ENCODE peak calls at places on chromosomes 1 and 21, in nine cellular contexts. One of them, this sample, is unnamed.

GRCh38 chr1:28326980-28327379 is 1.9 kb upstream of the MED18 start:
- DNase-seq in GM23248: peak
- DNase-seq in psoas muscle: no peak
- DNase-seq in DMS79: no peak
- DNase-seq in NCI-H774: no peak
- DNase-seq in iPS DF 6.9: no peak
- DNase-seq in GM12865: no peak
- DNase-seq in GM13976: no peak
- DNase-seq in retina: no peak
- DNase-seq in this sample: no peak

GRCh38 chr1:231793893-231794292 is 167.3 kb downstream of the DISC1 start:
- DNase-seq in GM23248: no peak
- DNase-seq in psoas muscle: no peak
- DNase-seq in DMS79: no peak
- DNase-seq in NCI-H774: no peak
- DNase-seq in iPS DF 6.9: no peak
- DNase-seq in GM12865: no peak
- DNase-seq in GM13976: no peak
- DNase-seq in retina: no peak
- DNase-seq in this sample: no peak

GRCh38 chr1:154730251-154730650 is 122.3 kb upstream of the ADAR start:
- DNase-seq in GM23248: peak
- DNase-seq in psoas muscle: no peak
- DNase-seq in DMS79: no peak
- DNase-seq in NCI-H774: peak
- DNase-seq in iPS DF 6.9: peak
- DNase-seq in GM12865: no peak
- DNase-seq in GM13976: no peak
- DNase-seq in retina: no peak
- DNase-seq in this sample: no peak

GRCh38 chr1:181033128-181033798 is 520 bp upstream of the MR1 start:
- DNase-seq in GM23248: peak
- DNase-seq in psoas muscle: peak
- DNase-seq in DMS79: no peak
- DNase-seq in NCI-H774: no peak
- DNase-seq in iPS DF 6.9: no peak
- DNase-seq in GM12865: peak
- DNase-seq in GM13976: no peak
- DNase-seq in retina: peak
- DNase-seq in this sample: no peak

GRCh38 chr1:56378376-56379070 is 200.8 kb downstream of the PLPP3 start:
- DNase-seq in GM23248: no peak
- DNase-seq in psoas muscle: no peak
- DNase-seq in DMS79: peak
- DNase-seq in NCI-H774: peak
- DNase-seq in iPS DF 6.9: no peak
- DNase-seq in GM12865: no peak
- DNase-seq in GM13976: no peak
- DNase-seq in retina: no peak
- DNase-seq in this sample: no peak

GRCh38 chr1:43445618-43446387 is 7.9 kb downstream of the HYI start:
- DNase-seq in GM23248: no peak
- DNase-seq in psoas muscle: no peak
- DNase-seq in DMS79: no peak
- DNase-seq in NCI-H774: no peak
- DNase-seq in iPS DF 6.9: no peak
- DNase-seq in GM12865: no peak
- DNase-seq in GM13976: no peak
- DNase-seq in retina: no peak
- DNase-seq in this sample: peak

GRCh38 chr1:227433663-227434062 is 115.4 kb upstream of the CDC42BPA start:
- DNase-seq in GM23248: no peak
- DNase-seq in psoas muscle: no peak
- DNase-seq in DMS79: no peak
- DNase-seq in NCI-H774: no peak
- DNase-seq in iPS DF 6.9: no peak
- DNase-seq in GM12865: no peak
- DNase-seq in GM13976: no peak
- DNase-seq in retina: no peak
- DNase-seq in this sample: no peak

GRCh38 chr1:197672347-197672746 is 102.9 kb downstream of the DENND1B start:
- DNase-seq in GM23248: no peak
- DNase-seq in psoas muscle: no peak
- DNase-seq in DMS79: no peak
- DNase-seq in NCI-H774: no peak
- DNase-seq in iPS DF 6.9: no peak
- DNase-seq in GM12865: no peak
- DNase-seq in GM13976: no peak
- DNase-seq in retina: no peak
- DNase-seq in this sample: no peak

GRCh38 chr21:16454371-16454770 is 724.6 kb downstream of the USP25 start:
- DNase-seq in GM23248: peak
- DNase-seq in psoas muscle: no peak
- DNase-seq in DMS79: no peak
- DNase-seq in NCI-H774: no peak
- DNase-seq in iPS DF 6.9: no peak
- DNase-seq in GM12865: no peak
- DNase-seq in GM13976: no peak
- DNase-seq in retina: no peak
- DNase-seq in this sample: no peak

GRCh38 chr1:161158316-161159016 is 834 bp upstream of the USP21 start:
- DNase-seq in GM23248: no peak
- DNase-seq in psoas muscle: no peak
- DNase-seq in DMS79: no peak
- DNase-seq in NCI-H774: no peak
- DNase-seq in iPS DF 6.9: no peak
- DNase-seq in GM12865: no peak
- DNase-seq in GM13976: no peak
- DNase-seq in retina: no peak
- DNase-seq in this sample: no peak

GRCh38 chr1:37537378-37537777 is 16.7 kb downstream of the SNIP1 start:
- DNase-seq in GM23248: peak
- DNase-seq in psoas muscle: no peak
- DNase-seq in DMS79: no peak
- DNase-seq in NCI-H774: peak
- DNase-seq in iPS DF 6.9: no peak
- DNase-seq in GM12865: no peak
- DNase-seq in GM13976: no peak
- DNase-seq in retina: no peak
- DNase-seq in this sample: peak

GRCh38 chr1:19262728-19263127 is 11.1 kb downstream of the MRTO4 start:
- DNase-seq in GM23248: no peak
- DNase-seq in psoas muscle: no peak
- DNase-seq in DMS79: no peak
- DNase-seq in NCI-H774: no peak
- DNase-seq in iPS DF 6.9: no peak
- DNase-seq in GM12865: no peak
- DNase-seq in GM13976: no peak
- DNase-seq in retina: no peak
- DNase-seq in this sample: no peak

GRCh38 chr1:34166191-34167090 is 1.4 kb upstream of the CSMD2 start:
- DNase-seq in GM23248: peak
- DNase-seq in psoas muscle: peak
- DNase-seq in DMS79: no peak
- DNase-seq in NCI-H774: no peak
- DNase-seq in iPS DF 6.9: no peak
- DNase-seq in GM12865: no peak
- DNase-seq in GM13976: no peak
- DNase-seq in retina: peak
- DNase-seq in this sample: no peak

GRCh38 chr1:182185822-182186756 is 124.6 kb upstream of the ZNF648 start:
- DNase-seq in GM23248: peak
- DNase-seq in psoas muscle: no peak
- DNase-seq in DMS79: no peak
- DNase-seq in NCI-H774: no peak
- DNase-seq in iPS DF 6.9: no peak
- DNase-seq in GM12865: peak
- DNase-seq in GM13976: no peak
- DNase-seq in retina: peak
- DNase-seq in this sample: no peak